ENCODE peak calls at places on chromosomes 13 and 19, in nine cellular contexts. J is PC-9, Q is pancreas, N is MG63, K is GM23248, B is adrenal gland, T is cardiac muscle cell, A is uterus, X is BJ. U is an unnamed sample. For H3K27me3, the result is how much of the 10 kb centered on the place peaks cover.

GRCh38 chr13:29908917-29909755 is 58.7 kb upstream of the UBL3 start:
- DNase-seq in J (no peak), T (no peak), K (peak), N (no peak), X (no peak), A (no peak), Q (no peak), B (no peak), U (no peak)

GRCh38 chr19:11091343-11092153 is 2.3 kb downstream of the LDLR start:
- DNase-seq in K (peak), X (peak), J (peak), Q (peak), T (no peak), N (peak), A (peak), B (peak), U (peak)

GRCh38 chr19:3968556-3969434 is 2.1 kb downstream of the DAPK3 start:
- DNase-seq in N (peak), X (peak), K (peak), Q (peak), T (peak), A (peak), J (peak), B (peak), U (peak)

GRCh38 chr13:40052954-40053353 is 397.5 kb downstream of the COG6 start:
- DNase-seq in N (no peak), B (no peak), X (no peak), Q (no peak), A (no peak), K (no peak), T (no peak), J (no peak), U (no peak)

GRCh38 chr13:105272660-105273631 is 1262.5 kb downstream of the EFNB2 start:
- DNase-seq in Q (no peak), T (no peak), X (no peak), N (no peak), A (no peak), J (no peak), K (no peak), B (no peak), U (no peak)

GRCh38 chr19:33448159-33448516 is 73.5 kb downstream of the PEPD start:
- DNase-seq in J (no peak), X (no peak), K (no peak), A (no peak), B (no peak), N (no peak), Q (no peak), T (no peak), U (no peak)

GRCh38 chr13:20414475-20415287 is 111.0 kb downstream of the CRYL1 start:
- DNase-seq in N (no peak), B (no peak), T (no peak), Q (no peak), J (no peak), K (no peak), A (no peak), X (no peak), U (no peak)

GRCh38 chr19:29687897-29688728 is 22.9 kb downstream of the PLEKHF1 start:
- DNase-seq in N (peak), Q (no peak), K (peak), T (no peak), B (no peak), J (no peak), X (no peak), A (no peak), U (no peak)

GRCh38 chr13:74555291-74556001 is 421.2 kb upstream of the KLF12 start:
- DNase-seq in Q (no peak), T (no peak), A (no peak), K (no peak), B (no peak), X (no peak), J (no peak), N (no peak), U (no peak)

GRCh38 chr19:4642625-4643024 is 3.3 kb downstream of the TNFAIP8L1 start:
- DNase-seq in X (no peak), J (no peak), T (no peak), N (no peak), Q (no peak), B (no peak), K (no peak), A (no peak), U (no peak)

GRCh38 chr19:6313398-6313969 is 19.9 kb downstream of the ACER1 start:
- DNase-seq in Q (no peak), K (no peak), N (no peak), T (no peak), B (no peak), A (no peak), J (no peak), X (no peak), U (no peak)

GRCh38 chr19:45882652-45883585 is 3.0 kb downstream of the IRF2BP1 start:
- DNase-seq in T (peak), K (peak), X (peak), A (peak), B (peak), N (peak), Q (peak), J (peak), U (no peak)

GRCh38 chr19:35397064-35397463 is 26.2 kb downstream of the GPR42 start:
- DNase-seq in J (no peak), Q (no peak), N (peak), K (no peak), T (no peak), A (no peak), X (no peak), B (no peak), U (no peak)

GRCh38 chr13:51122868-51123267 is 11.8 kb upstream of the C13orf42 start:
- DNase-seq in J (no peak), T (no peak), K (no peak), Q (no peak), A (no peak), X (no peak), N (no peak), B (no peak), U (peak)

GRCh38 chr19:50658438-50659317 is 9.4 kb downstream of the C19orf81 start:
- DNase-seq in T (peak), A (peak), K (peak), N (peak), X (no peak), B (peak), J (no peak), Q (peak), U (no peak)

GRCh38 chr13:76812971-76813691 is 73.1 kb downstream of the KCTD12 start:
- DNase-seq in X (no peak), B (peak), T (no peak), N (peak), Q (no peak), A (peak), J (no peak), K (peak), U (no peak)

GRCh38 chr19:55486043-55486970 is 1.3 kb downstream of the NAT14 start:
- DNase-seq in B (peak), K (peak), A (peak), J (no peak), T (no peak), X (no peak), N (no peak), Q (no peak), U (no peak)

GRCh38 chr19:42281175-42282035 is 12.4 kb downstream of the CIC start:
- DNase-seq in T (peak), Q (peak), A (peak), B (peak), N (peak), X (no peak), K (peak), J (no peak), U (no peak)

GRCh38 chr13:107271226-107271625 is 703.3 kb upstream of the ARGLU1 start:
- DNase-seq in B (no peak), K (peak), N (peak), T (no peak), X (no peak), J (no peak), A (no peak), Q (no peak), U (peak)

GRCh38 chr13:22665531-22665930 is 515.2 kb upstream of the SGCG start:
- DNase-seq in K (no peak), N (no peak), Q (no peak), B (no peak), T (no peak), A (no peak), X (no peak), J (no peak), U (no peak)

GRCh38 chr19:12052057-12052570 is 647 bp downstream of the ZNF878 start:
- DNase-seq in T (no peak), Q (no peak), N (no peak), K (peak), B (no peak), J (no peak), A (no peak), X (no peak), U (no peak)

GRCh38 chr19:21970466-21970865 is 40.3 kb downstream of the ZNF208 start:
- DNase-seq in X (no peak), J (no peak), Q (no peak), B (no peak), A (no peak), T (no peak), N (no peak), K (no peak), U (no peak)

GRCh38 chr13:43261018-43261417 is 237.6 kb downstream of the DNAJC15 start:
- DNase-seq in J (peak), K (peak), Q (no peak), A (no peak), X (peak), B (no peak), N (peak), T (no peak), U (peak)

GRCh38 chr19:39142655-39143054 is 17.1 kb downstream of the PAK4 start:
- DNase-seq in T (no peak), Q (no peak), J (no peak), N (no peak), K (no peak), B (no peak), X (no peak), A (no peak), U (no peak)

GRCh38 chr19:29668746-29669609 is 3.7 kb downstream of the PLEKHF1 start:
- DNase-seq in X (no peak), N (no peak), K (peak), A (no peak), J (no peak), T (no peak), Q (no peak), B (no peak), U (no peak)

GRCh38 chr19:4014541-4015491 is 7.3 kb downstream of the PIAS4 start:
- DNase-seq in N (no peak), A (no peak), K (no peak), X (no peak), B (peak), Q (peak), T (no peak), J (no peak), U (no peak)

GRCh38 chr19:28737021-28737525 is 475.9 kb downstream of the UQCRFS1 start:
- DNase-seq in B (peak), T (peak), A (no peak), Q (no peak), J (no peak), N (no peak), K (peak), X (peak), U (no peak)

GRCh38 chr19:37127999-37128820 is 44.3 kb downstream of the ZNF585A start:
- DNase-seq in A (no peak), J (no peak), K (no peak), X (no peak), B (no peak), N (no peak), Q (no peak), T (no peak), U (no peak)

GRCh38 chr19:41990028-41990427 is 4.0 kb downstream of the ATP1A3 start:
- DNase-seq in Q (no peak), T (no peak), A (no peak), J (no peak), N (no peak), X (no peak), B (no peak), K (no peak), U (no peak)

GRCh38 chr19:39397360-39398296 is 6.5 kb downstream of the MED29 start:
- DNase-seq in N (peak), J (peak), Q (peak), K (peak), X (no peak), A (peak), T (peak), B (peak), U (no peak)

GRCh38 chr13:22126433-22127021 is 455.7 kb downstream of the FGF9 start:
- DNase-seq in T (no peak), K (no peak), Q (no peak), A (no peak), N (no peak), J (no peak), B (no peak), X (no peak), U (no peak)

GRCh38 chr19:38213911-38214625 is 10.0 kb downstream of the DPF1 start:
- DNase-seq in Q (no peak), T (no peak), B (no peak), A (no peak), J (peak), X (no peak), K (peak), N (peak), U (peak)

GRCh38 chr19:5083547-5083965 is 114.6 kb downstream of the KDM4B start:
- DNase-seq in A (peak), B (peak), X (no peak), Q (no peak), J (no peak), N (no peak), T (no peak), K (peak), U (no peak)

GRCh38 chr13:24002206-24002815 is 105.0 kb upstream of the C1QTNF9B start:
- DNase-seq in J (no peak), Q (no peak), T (no peak), K (no peak), B (no peak), X (no peak), A (no peak), N (no peak), U (no peak)

GRCh38 chr19:17762505-17763229 is 11.4 kb downstream of the FCHO1 start:
- DNase-seq in X (no peak), T (peak), B (peak), Q (no peak), J (peak), A (no peak), K (peak), N (peak), U (no peak)

GRCh38 chr19:19860756-19861390 is 4.8 kb upstream of the ZNF253 start:
- DNase-seq in N (no peak), K (no peak), A (no peak), T (peak), Q (no peak), X (no peak), J (no peak), B (peak), U (no peak)

GRCh38 chr19:38869836-38870607 is 8.1 kb downstream of the RINL start:
- DNase-seq in K (peak), J (no peak), B (peak), X (no peak), N (peak), Q (peak), T (peak), A (peak), U (no peak)

GRCh38 chr19:30653646-30654386 is 281.6 kb downstream of the ZNF536 start:
- DNase-seq in X (no peak), Q (peak), J (no peak), T (no peak), A (no peak), N (no peak), K (no peak), B (no peak), U (no peak)

DNA sequence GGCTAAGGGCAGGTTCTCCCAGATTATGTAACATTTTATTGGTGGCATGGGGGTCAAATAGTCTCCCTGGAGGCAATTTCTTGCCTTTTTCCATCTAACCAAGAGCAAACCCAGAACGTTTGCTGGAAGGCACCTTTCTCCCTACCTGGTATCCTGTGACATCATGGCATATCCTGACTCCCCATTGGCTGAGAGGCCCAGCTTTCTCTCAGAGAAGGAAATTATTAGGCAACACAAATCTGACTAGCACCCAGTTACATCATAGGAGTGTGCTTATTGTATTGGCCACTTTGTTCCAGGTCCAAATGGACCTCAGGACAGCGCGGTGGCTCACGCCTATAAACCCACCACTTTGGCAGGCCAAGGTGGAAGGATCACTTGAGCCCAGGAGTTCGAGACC is 13.0 kb downstream of the NTN5 start:
- DNase-seq in N (no peak), A (no peak), T (no peak), X (no peak), Q (no peak), J (peak), K (peak), B (no peak), U (no peak)
- H3K4me3 ChIP-seq in N (no peak), A (no peak), T (no peak), X (no peak), Q (no peak), J (no peak), K (no peak), B (no peak), U (no peak)

GRCh38 chr13:48876289-48876688 is 99.4 kb upstream of the FNDC3A start:
- DNase-seq in J (no peak), Q (no peak), K (no peak), N (no peak), X (no peak), T (no peak), A (no peak), B (no peak), U (no peak)
- H3K27me3 ChIP-seq in J (under half), Q (under half), K (under half), N (under half), X (under half), T (under half), A (under half), B (under half), U (under half)

DNA sequence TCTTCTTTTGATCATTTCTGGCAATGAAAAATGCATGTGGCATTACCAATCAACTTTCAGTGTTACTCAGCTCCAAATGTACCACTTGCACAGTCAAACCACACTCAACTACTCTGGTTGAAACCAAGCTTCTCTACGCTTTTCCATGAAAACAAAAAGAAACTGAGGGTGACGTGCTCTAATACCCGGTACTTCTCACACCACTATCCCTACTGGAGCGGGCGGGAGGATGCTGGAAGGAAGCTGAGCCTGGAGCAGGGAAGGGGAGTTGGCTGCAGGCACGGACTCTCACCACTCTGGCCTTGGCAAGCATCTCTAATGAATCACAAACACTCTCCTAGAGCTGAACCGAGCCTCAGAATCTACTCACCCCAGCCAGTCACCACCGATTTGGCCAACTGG is 48.2 kb downstream of the STK24 start:
- DNase-seq in N (peak), J (no peak), Q (no peak), B (peak), K (peak), T (no peak), A (no peak), X (no peak), U (no peak)
- H3K4me3 ChIP-seq in N (no peak), J (no peak), Q (no peak), B (no peak), K (peak), T (no peak), A (no peak), X (no peak), U (no peak)

DNA sequence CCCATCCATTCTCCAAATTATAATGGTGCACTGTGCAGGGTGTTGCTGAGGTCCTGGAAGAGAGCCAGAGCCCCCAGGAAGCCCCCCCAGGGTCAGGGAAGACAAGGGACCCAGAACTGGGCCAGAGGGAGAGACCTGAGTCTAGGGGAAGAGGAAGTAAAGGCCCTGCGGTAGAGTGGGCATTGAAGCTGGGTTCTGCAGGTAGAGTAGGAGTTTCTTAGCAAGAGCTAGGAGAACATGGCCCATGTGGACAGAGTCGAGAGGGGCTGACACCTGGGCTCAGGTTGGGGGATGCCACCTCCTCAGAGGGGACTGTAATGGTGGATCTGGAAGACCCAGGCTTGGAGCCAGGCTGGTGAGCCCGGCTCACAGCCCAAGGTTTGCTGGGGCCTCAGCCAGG is 17.0 kb upstream of the ONECUT3 start:
- DNase-seq in Q (no peak), X (no peak), N (no peak), J (no peak), T (no peak), A (no peak), K (no peak), B (no peak), U (no peak)
- H3K27me3 ChIP-seq in Q (under half), X (under half), N (under half), J (under half), T (half or more), A (under half), K (under half), B (half or more), U (half or more)

GRCh38 chr13:54092686-54093085 is 1064.1 kb downstream of the OLFM4 start:
- DNase-seq in Q (no peak), N (no peak), B (no peak), J (no peak), T (no peak), K (no peak), X (no peak), A (no peak), U (no peak)
- H3K4me3 ChIP-seq in Q (no peak), N (no peak), B (no peak), J (no peak), T (no peak), K (no peak), X (no peak), A (no peak), U (no peak)

GRCh38 chr13:110485604-110486003 is 75.9 kb downstream of the RAB20 start:
- DNase-seq in N (no peak), A (no peak), T (peak), J (no peak), Q (no peak), B (no peak), X (no peak), K (no peak), U (peak)

GRCh38 chr13:110480161-110480560 is 81.4 kb downstream of the RAB20 start:
- DNase-seq in J (no peak), K (no peak), T (no peak), A (no peak), N (no peak), Q (no peak), B (no peak), X (no peak), U (no peak)

GRCh38 chr13:110484290-110485048 is 77.1 kb downstream of the RAB20 start:
- DNase-seq in B (no peak), N (no peak), K (no peak), J (no peak), Q (no peak), T (no peak), A (no peak), X (no peak), U (no peak)

GRCh38 chr13:110486061-110486780 is 75.3 kb downstream of the RAB20 start:
- DNase-seq in K (no peak), Q (no peak), T (peak), B (no peak), X (no peak), N (no peak), J (no peak), A (no peak), U (no peak)

DNA sequence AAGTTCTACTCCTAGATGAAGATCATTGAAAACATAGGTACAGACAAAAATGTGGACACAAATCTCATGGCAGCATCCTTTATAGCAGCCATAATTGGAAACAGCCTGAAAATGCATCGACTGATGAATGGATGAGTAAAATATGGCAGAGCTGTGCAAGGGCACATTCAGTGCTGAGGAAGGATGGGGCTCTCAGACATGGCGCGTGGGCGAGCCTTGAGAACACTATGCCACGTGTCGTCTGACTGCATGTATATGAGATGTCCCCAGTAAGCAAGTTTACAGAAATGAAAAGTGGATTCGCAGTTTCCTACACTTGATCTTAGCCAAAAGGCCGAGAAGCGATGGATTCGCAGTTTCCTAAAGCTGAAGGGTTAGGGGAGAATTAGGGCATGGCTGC is 78.1 kb downstream of the RAB20 start:
- DNase-seq in J (no peak), B (no peak), A (no peak), Q (no peak), X (no peak), N (no peak), T (no peak), K (no peak), U (no peak)
- H3K27me3 ChIP-seq in J (under half), B (under half), A (under half), Q (under half), X (under half), N (under half), T (under half), K (under half), U (under half)

GRCh38 chr19:48330012-48330681 is 4.8 kb downstream of the EMP3 start:
- DNase-seq in X (no peak), T (peak), N (no peak), Q (peak), K (no peak), A (peak), J (no peak), B (peak), U (no peak)
- H3K4me3 ChIP-seq in X (no peak), T (peak), N (no peak), Q (peak), K (no peak), A (peak), J (no peak), B (no peak), U (peak)

GRCh38 chr19:49430172-49430677 is 5.0 kb downstream of the GFY start:
- DNase-seq in N (no peak), A (no peak), X (no peak), B (no peak), T (no peak), K (no peak), J (no peak), Q (no peak), U (no peak)
- H3K27me3 ChIP-seq in N (half or more), A (under half), X (half or more), B (half or more), T (half or more), K (half or more), J (half or more), Q (half or more), U (half or more)

U was measured in kidney epithelial cell.